ENCODE peak calls at places on chromosomes 12 and 14, in eight cellular contexts. D, F, S, I, E, Z, R and N are unnamed samples.

GRCh38 chr14:88919502-88919901 is 95.1 kb downstream of the TTC8 start:
- DNase-seq in F (peak; percentile 68), E (peak; percentile 46), D (no peak), R (no peak), Z (no peak), S (no peak), I (no peak), N (no peak)

GRCh38 chr14:39181026-39181692 is 6.1 kb downstream of the PNN start:
- DNase-seq in S (no peak), Z (no peak), E (no peak), F (peak; percentile 29), D (no peak), I (no peak), R (no peak), N (no peak)

GRCh38 chr12:109310247-109311125 is 1.4 kb upstream of the FOXN4 start:
- DNase-seq in R (no peak), S (no peak), D (no peak), I (no peak), E (no peak), F (no peak), Z (peak; percentile 52), N (no peak)

GRCh38 chr12:51421266-51421884 is 3.3 kb upstream of the SLC4A8 start:
- DNase-seq in R (peak; percentile 72), I (peak; percentile 69), E (peak; percentile 66), Z (peak; percentile 87), D (no peak), S (no peak), F (peak; percentile 72), N (peak; percentile 45)

GRCh38 chr14:35403085-35403396 is 1.5 kb downstream of the NFKBIA start:
- DNase-seq in I (peak; percentile 36), Z (no peak), S (peak; percentile 82), E (no peak), F (peak; percentile 65), D (peak; percentile 67), R (peak; percentile 58), N (no peak)

GRCh38 chr12:110344657-110345056 is 58.9 kb downstream of the ANAPC7 start:
- DNase-seq in I (no peak), Z (no peak), F (no peak), R (no peak), D (no peak), S (no peak), E (no peak), N (no peak)

GRCh38 chr12:15754233-15754632 is 35.0 kb downstream of the EPS8 start:
- DNase-seq in F (no peak), R (peak; percentile 65), I (peak; percentile 51), E (no peak), Z (no peak), D (no peak), S (no peak), N (no peak)

GRCh38 chr14:68173227-68173972 is 353.8 kb downstream of the RAD51B start:
- DNase-seq in I (peak; percentile 35), Z (no peak), S (no peak), F (no peak), D (no peak), R (peak; percentile 84), E (no peak), N (no peak)

GRCh38 chr12:80325167-80325959 is 118.7 kb upstream of the PTPRQ start:
- DNase-seq in S (no peak), I (no peak), Z (peak; percentile 36), R (no peak), E (no peak), F (no peak), D (no peak), N (no peak)

GRCh38 chr12:14327717-14328116 is 37.8 kb upstream of the ATF7IP start:
- DNase-seq in I (no peak), E (no peak), D (no peak), R (peak; percentile 68), Z (no peak), S (no peak), F (peak; percentile 53), N (peak; percentile 25)

GRCh38 chr12:120093592-120094355 is 22.8 kb downstream of the RAB35 start:
- DNase-seq in E (no peak), S (peak; percentile 47), Z (peak; percentile 89), D (no peak), I (no peak), F (no peak), R (no peak), N (no peak)

GRCh38 chr12:123050913-123051312 is 70.4 kb downstream of the ARL6IP4 start:
- DNase-seq in S (no peak), I (no peak), F (no peak), E (no peak), Z (no peak), R (no peak), D (no peak), N (no peak)

GRCh38 chr12:124497658-124498057 is 69.8 kb downstream of the NCOR2 start:
- DNase-seq in S (peak; percentile 88), F (peak; percentile 92), Z (no peak), D (no peak), I (peak; percentile 81), E (no peak), R (peak; percentile 96), N (peak; percentile 92)

GRCh38 chr14:65676361-65677014 is 264.0 kb downstream of the FUT8 start:
- DNase-seq in F (no peak), D (no peak), S (no peak), Z (no peak), E (no peak), I (no peak), R (peak; percentile 3), N (no peak)

GRCh38 chr12:132065203-132065602 is 78.9 kb downstream of the DDX51 start:
- DNase-seq in E (no peak), F (no peak), Z (no peak), I (no peak), D (no peak), R (no peak), S (no peak), N (no peak)

GRCh38 chr14:74882103-74882920 is 596 bp downstream of the DLST start:
- DNase-seq in I (peak; percentile 51), R (peak; percentile 41), D (peak; percentile 69), S (peak; percentile 78), E (peak; percentile 62), Z (peak; percentile 65), F (peak; percentile 85), N (peak; percentile 22)

GRCh38 chr12:1044697-1045096 is 53.7 kb downstream of the ERC1 start:
- DNase-seq in R (peak; percentile 53), D (no peak), S (no peak), E (no peak), F (peak; percentile 43), I (peak; percentile 45), Z (no peak), N (no peak)

GRCh38 chr12:2959508-2960431 is 573 bp downstream of the TEAD4 start:
- DNase-seq in I (peak; percentile 62), D (peak; percentile 61), E (peak; percentile 48), F (peak; percentile 59), S (peak; percentile 80), R (peak; percentile 60), Z (peak; percentile 49), N (peak; percentile 28)

GRCh38 chr14:101328412-101329149 is 232.7 kb upstream of the DIO3 start:
- DNase-seq in Z (no peak), F (no peak), E (no peak), S (no peak), R (no peak), D (no peak), I (no peak), N (no peak)

DNA sequence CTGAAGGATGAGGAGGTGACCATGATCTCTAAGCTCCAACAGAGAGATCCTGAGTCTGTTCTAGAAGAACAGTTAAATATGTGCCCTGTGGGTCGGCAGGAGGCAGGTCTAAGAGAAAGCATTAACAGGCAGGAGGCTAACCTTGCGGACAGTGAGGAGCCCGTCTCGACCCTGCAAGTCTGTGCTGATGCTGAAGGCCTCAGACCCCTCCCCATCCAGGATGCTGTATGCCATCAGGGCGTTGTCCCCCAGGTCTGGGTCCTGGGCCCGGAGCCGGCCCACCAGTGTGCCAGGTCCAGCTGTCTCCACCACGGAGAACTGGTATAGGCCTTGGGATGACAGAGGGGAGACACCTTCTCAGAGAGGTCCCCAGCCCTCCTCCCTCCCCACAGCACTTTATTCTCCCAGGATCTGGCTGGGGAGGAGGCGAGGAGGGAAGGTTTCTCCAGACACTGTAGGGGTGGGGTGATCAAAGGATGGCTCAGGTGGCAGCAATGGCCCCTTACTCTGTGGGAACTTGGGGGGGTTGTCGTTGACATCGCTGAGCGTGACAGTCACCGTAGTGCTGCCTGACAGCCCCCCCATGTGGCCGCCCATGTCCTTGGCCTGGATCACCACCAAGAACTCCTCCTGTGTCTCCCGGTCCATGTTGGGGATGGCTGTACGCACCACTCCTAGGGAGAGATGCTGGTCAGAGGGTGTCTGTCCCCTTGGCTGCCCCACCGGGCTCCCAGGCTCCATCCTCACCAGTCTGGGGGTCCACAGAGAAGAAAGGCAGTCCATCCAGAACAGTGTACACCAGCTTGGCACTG is 3.1 kb downstream of the CDH24 start:
- DNase-seq in R (no peak), F (no peak), I (no peak), D (no peak), Z (peak; percentile 52), S (peak; percentile 56), E (no peak), N (no peak)
- TF ChIP-seq CTCF in R (peak; percentile 24), F (no peak), I (peak; percentile 42), D (peak; percentile 25), Z (peak; percentile 80), S (peak; percentile 16), E (no peak), N (peak; percentile 61)

DNA sequence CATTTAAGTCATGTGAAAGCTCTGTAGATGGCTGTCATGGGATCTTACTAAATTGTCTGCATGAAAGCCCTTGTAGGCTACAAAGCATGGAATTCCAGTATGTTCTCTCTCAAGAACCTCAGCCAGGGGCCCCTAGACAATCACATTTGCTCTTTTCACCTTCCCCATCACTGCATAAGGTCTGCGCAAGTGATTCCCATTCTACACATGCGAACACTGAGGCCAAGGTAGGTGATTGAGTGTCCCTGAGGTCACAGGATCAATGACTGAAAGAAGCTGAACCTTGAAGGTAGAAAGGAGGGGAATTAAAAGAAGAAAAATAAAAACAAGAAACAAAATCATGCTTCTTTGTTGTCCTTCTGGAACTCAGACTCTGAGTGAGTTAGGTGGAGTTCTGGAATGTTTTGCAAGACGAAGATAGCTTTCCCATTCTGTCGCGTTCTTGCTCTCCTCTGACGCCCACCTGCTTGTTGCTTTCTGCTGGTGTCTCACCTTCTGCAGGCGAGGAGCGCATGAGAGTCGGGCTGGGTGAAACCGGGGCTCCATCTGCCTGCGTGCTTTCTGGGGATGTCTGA is 79.9 kb downstream of the SPRING1 start:
- DNase-seq in I (no peak), Z (no peak), E (no peak), F (no peak), R (no peak), D (no peak), S (no peak), N (no peak)
- H3K4me3 ChIP-seq in I (peak overlapping the region; percentile 6), Z (no peak overlapping the region), E (peak overlapping the region; percentile 4), F (no peak overlapping the region), R (no peak overlapping the region), D (peak overlapping the region; percentile 34), S (peak overlapping the region; percentile 44), N (peak overlapping the region; percentile 32)

GRCh38 chr12:102950107-102950949 is 7.1 kb upstream of the ASCL1 start:
- DNase-seq in R (no peak), S (no peak), F (no peak), I (no peak), D (peak; percentile 48), E (no peak), Z (peak; percentile 85), N (no peak)
- TF ChIP-seq CTCF in R (no peak), S (no peak), F (no peak), I (no peak), D (no peak), E (no peak), Z (peak; percentile 76), N (no peak)

DNA sequence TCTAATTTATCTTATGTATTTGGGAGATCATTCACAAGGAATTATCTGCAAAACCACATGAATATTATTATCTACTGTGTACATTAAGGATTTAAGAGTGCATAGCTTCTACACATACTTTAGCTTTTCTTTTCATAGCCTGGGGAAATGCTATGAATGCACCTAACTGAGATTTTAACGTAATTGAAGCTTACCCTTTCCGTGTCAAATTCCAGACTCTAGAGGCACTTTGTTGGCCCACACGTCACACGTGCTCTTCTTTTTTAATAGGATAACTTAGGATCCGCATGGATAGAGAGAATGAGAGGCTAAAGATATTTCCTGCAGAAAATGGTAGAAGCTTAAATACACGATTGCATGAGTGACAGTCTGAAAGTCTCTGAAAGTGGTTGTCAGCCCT is 481.1 kb downstream of the PCNX1 start:
- DNase-seq in F (no peak), E (no peak), R (no peak), I (no peak), S (no peak), Z (no peak), D (no peak), N (no peak)
- H3K4me3 ChIP-seq in F (no peak overlapping the region), E (no peak overlapping the region), R (no peak overlapping the region), I (no peak overlapping the region), S (no peak overlapping the region), Z (no peak overlapping the region), D (no peak overlapping the region), N (no peak overlapping the region)